ENCODE peak calls at places on chromosomes 7 and 10, in nine cellular contexts. One of them, this sample, is unnamed. For H3K4me1 and H3K27me3, the result is how much of the 10 kb centered on the place peaks cover.

GRCh38 chr7:16416289-16417282 is 4.8 kb downstream of the CRPPA start:
- DNase-seq in esophagus squamous epithelium: no peak
- DNase-seq in tibial nerve: no peak
- DNase-seq in breast epithelium: no peak
- DNase-seq in A673: no peak
- DNase-seq in PC-3: peak
- DNase-seq in left ventricle myocardium inferior: no peak
- DNase-seq in H9: no peak
- DNase-seq in right lobe of liver: no peak
- DNase-seq in this sample: peak

GRCh38 chr7:139889186-139889871 is 60.3 kb downstream of the TBXAS1 start:
- DNase-seq in esophagus squamous epithelium: no peak
- DNase-seq in tibial nerve: no peak
- DNase-seq in breast epithelium: no peak
- DNase-seq in A673: no peak
- DNase-seq in PC-3: peak
- DNase-seq in left ventricle myocardium inferior: no peak
- DNase-seq in H9: no peak
- DNase-seq in right lobe of liver: no peak
- DNase-seq in this sample: no peak

GRCh38 chr10:127918570-127918969 is 11.7 kb downstream of the PTPRE start:
- DNase-seq in esophagus squamous epithelium: no peak
- DNase-seq in tibial nerve: no peak
- DNase-seq in breast epithelium: no peak
- DNase-seq in A673: no peak
- DNase-seq in PC-3: no peak
- DNase-seq in left ventricle myocardium inferior: no peak
- DNase-seq in H9: no peak
- DNase-seq in right lobe of liver: no peak
- DNase-seq in this sample: no peak

GRCh38 chr10:17162828-17163227 is 33.2 kb upstream of the CUBN start:
- DNase-seq in esophagus squamous epithelium: no peak
- DNase-seq in tibial nerve: no peak
- DNase-seq in breast epithelium: no peak
- DNase-seq in A673: no peak
- DNase-seq in PC-3: no peak
- DNase-seq in left ventricle myocardium inferior: no peak
- DNase-seq in H9: no peak
- DNase-seq in right lobe of liver: no peak
- DNase-seq in this sample: no peak

GRCh38 chr10:61786728-61787127 is 114.8 kb upstream of the ARID5B start:
- DNase-seq in esophagus squamous epithelium: no peak
- DNase-seq in tibial nerve: no peak
- DNase-seq in breast epithelium: no peak
- DNase-seq in A673: no peak
- DNase-seq in PC-3: peak
- DNase-seq in left ventricle myocardium inferior: no peak
- DNase-seq in H9: no peak
- DNase-seq in right lobe of liver: no peak
- DNase-seq in this sample: peak

GRCh38 chr10:121927361-121927840 is 430 bp downstream of the ATE1 start:
- DNase-seq in esophagus squamous epithelium: no peak
- DNase-seq in tibial nerve: no peak
- DNase-seq in breast epithelium: no peak
- DNase-seq in A673: no peak
- DNase-seq in PC-3: peak
- DNase-seq in left ventricle myocardium inferior: peak
- DNase-seq in H9: peak
- DNase-seq in right lobe of liver: peak
- DNase-seq in this sample: peak

GRCh38 chr7:2715341-2716231 is 27.6 kb downstream of the AMZ1 start:
- DNase-seq in esophagus squamous epithelium: no peak
- DNase-seq in tibial nerve: no peak
- DNase-seq in breast epithelium: no peak
- DNase-seq in A673: no peak
- DNase-seq in PC-3: no peak
- DNase-seq in left ventricle myocardium inferior: no peak
- DNase-seq in H9: no peak
- DNase-seq in right lobe of liver: no peak
- DNase-seq in this sample: no peak

GRCh38 chr10:129870042-129870757 is 93.9 kb downstream of the EBF3 start:
- DNase-seq in esophagus squamous epithelium: no peak
- DNase-seq in tibial nerve: no peak
- DNase-seq in breast epithelium: no peak
- DNase-seq in A673: no peak
- DNase-seq in PC-3: no peak
- DNase-seq in left ventricle myocardium inferior: no peak
- DNase-seq in H9: no peak
- DNase-seq in right lobe of liver: no peak
- DNase-seq in this sample: no peak

GRCh38 chr10:8042864-8043568 is 11.5 kb upstream of the GATA3 start:
- DNase-seq in esophagus squamous epithelium: no peak
- DNase-seq in tibial nerve: no peak
- DNase-seq in breast epithelium: no peak
- DNase-seq in A673: no peak
- DNase-seq in PC-3: no peak
- DNase-seq in left ventricle myocardium inferior: no peak
- DNase-seq in H9: peak
- DNase-seq in right lobe of liver: no peak
- DNase-seq in this sample: no peak

GRCh38 chr10:8039323-8039922 is 15.1 kb upstream of the GATA3 start:
- DNase-seq in esophagus squamous epithelium: no peak
- DNase-seq in tibial nerve: no peak
- DNase-seq in breast epithelium: no peak
- DNase-seq in A673: peak
- DNase-seq in PC-3: no peak
- DNase-seq in left ventricle myocardium inferior: no peak
- DNase-seq in H9: no peak
- DNase-seq in right lobe of liver: no peak
- DNase-seq in this sample: no peak

GRCh38 chr10:8042032-8042863 is 12.2 kb upstream of the GATA3 start:
- DNase-seq in esophagus squamous epithelium: no peak
- DNase-seq in tibial nerve: no peak
- DNase-seq in breast epithelium: no peak
- DNase-seq in A673: no peak
- DNase-seq in PC-3: no peak
- DNase-seq in left ventricle myocardium inferior: no peak
- DNase-seq in H9: no peak
- DNase-seq in right lobe of liver: no peak
- DNase-seq in this sample: no peak

GRCh38 chr10:8041284-8042031 is 13.0 kb upstream of the GATA3 start:
- DNase-seq in esophagus squamous epithelium: no peak
- DNase-seq in tibial nerve: no peak
- DNase-seq in breast epithelium: no peak
- DNase-seq in A673: no peak
- DNase-seq in PC-3: no peak
- DNase-seq in left ventricle myocardium inferior: no peak
- DNase-seq in H9: no peak
- DNase-seq in right lobe of liver: no peak
- DNase-seq in this sample: no peak

GRCh38 chr10:8040651-8041050 is 13.8 kb upstream of the GATA3 start:
- DNase-seq in esophagus squamous epithelium: no peak
- DNase-seq in tibial nerve: no peak
- DNase-seq in breast epithelium: no peak
- DNase-seq in A673: no peak
- DNase-seq in PC-3: no peak
- DNase-seq in left ventricle myocardium inferior: no peak
- DNase-seq in H9: no peak
- DNase-seq in right lobe of liver: no peak
- DNase-seq in this sample: no peak
- H3K4me1 ChIP-seq in esophagus squamous epithelium: under half
- H3K4me1 ChIP-seq in tibial nerve: half or more
- H3K4me1 ChIP-seq in breast epithelium: under half
- H3K4me1 ChIP-seq in A673: under half
- H3K4me1 ChIP-seq in PC-3: under half
- H3K4me1 ChIP-seq in left ventricle myocardium inferior: half or more
- H3K4me1 ChIP-seq in H9: under half
- H3K4me1 ChIP-seq in right lobe of liver: under half
- H3K4me1 ChIP-seq in this sample: under half

GRCh38 chr7:138861051-138861450 is 63.1 kb upstream of the ATP6V0A4 start:
- DNase-seq in esophagus squamous epithelium: no peak
- DNase-seq in tibial nerve: no peak
- DNase-seq in breast epithelium: no peak
- DNase-seq in A673: no peak
- DNase-seq in PC-3: no peak
- DNase-seq in left ventricle myocardium inferior: no peak
- DNase-seq in H9: no peak
- DNase-seq in right lobe of liver: no peak
- DNase-seq in this sample: no peak

GRCh38 chr7:138864667-138865066 is 66.7 kb upstream of the ATP6V0A4 start:
- DNase-seq in esophagus squamous epithelium: no peak
- DNase-seq in tibial nerve: no peak
- DNase-seq in breast epithelium: no peak
- DNase-seq in A673: no peak
- DNase-seq in PC-3: peak
- DNase-seq in left ventricle myocardium inferior: no peak
- DNase-seq in H9: no peak
- DNase-seq in right lobe of liver: no peak
- DNase-seq in this sample: peak

GRCh38 chr7:138865843-138866242 is 67.8 kb upstream of the ATP6V0A4 start:
- DNase-seq in esophagus squamous epithelium: no peak
- DNase-seq in tibial nerve: no peak
- DNase-seq in breast epithelium: no peak
- DNase-seq in A673: no peak
- DNase-seq in PC-3: peak
- DNase-seq in left ventricle myocardium inferior: no peak
- DNase-seq in H9: no peak
- DNase-seq in right lobe of liver: no peak
- DNase-seq in this sample: no peak

GRCh38 chr7:138866353-138866752 is 68.4 kb upstream of the ATP6V0A4 start:
- DNase-seq in esophagus squamous epithelium: no peak
- DNase-seq in tibial nerve: no peak
- DNase-seq in breast epithelium: no peak
- DNase-seq in A673: no peak
- DNase-seq in PC-3: no peak
- DNase-seq in left ventricle myocardium inferior: no peak
- DNase-seq in H9: no peak
- DNase-seq in right lobe of liver: no peak
- DNase-seq in this sample: no peak

GRCh38 chr7:138863931-138864330 is 65.9 kb upstream of the ATP6V0A4 start:
- DNase-seq in esophagus squamous epithelium: no peak
- DNase-seq in tibial nerve: no peak
- DNase-seq in breast epithelium: no peak
- DNase-seq in A673: no peak
- DNase-seq in PC-3: no peak
- DNase-seq in left ventricle myocardium inferior: no peak
- DNase-seq in H9: no peak
- DNase-seq in right lobe of liver: no peak
- DNase-seq in this sample: no peak
- H3K27me3 ChIP-seq in esophagus squamous epithelium: under half
- H3K27me3 ChIP-seq in tibial nerve: under half
- H3K27me3 ChIP-seq in breast epithelium: under half
- H3K27me3 ChIP-seq in A673: under half
- H3K27me3 ChIP-seq in PC-3: under half
- H3K27me3 ChIP-seq in left ventricle myocardium inferior: under half
- H3K27me3 ChIP-seq in H9: under half
- H3K27me3 ChIP-seq in right lobe of liver: under half
- H3K27me3 ChIP-seq in this sample: under half

DNA sequence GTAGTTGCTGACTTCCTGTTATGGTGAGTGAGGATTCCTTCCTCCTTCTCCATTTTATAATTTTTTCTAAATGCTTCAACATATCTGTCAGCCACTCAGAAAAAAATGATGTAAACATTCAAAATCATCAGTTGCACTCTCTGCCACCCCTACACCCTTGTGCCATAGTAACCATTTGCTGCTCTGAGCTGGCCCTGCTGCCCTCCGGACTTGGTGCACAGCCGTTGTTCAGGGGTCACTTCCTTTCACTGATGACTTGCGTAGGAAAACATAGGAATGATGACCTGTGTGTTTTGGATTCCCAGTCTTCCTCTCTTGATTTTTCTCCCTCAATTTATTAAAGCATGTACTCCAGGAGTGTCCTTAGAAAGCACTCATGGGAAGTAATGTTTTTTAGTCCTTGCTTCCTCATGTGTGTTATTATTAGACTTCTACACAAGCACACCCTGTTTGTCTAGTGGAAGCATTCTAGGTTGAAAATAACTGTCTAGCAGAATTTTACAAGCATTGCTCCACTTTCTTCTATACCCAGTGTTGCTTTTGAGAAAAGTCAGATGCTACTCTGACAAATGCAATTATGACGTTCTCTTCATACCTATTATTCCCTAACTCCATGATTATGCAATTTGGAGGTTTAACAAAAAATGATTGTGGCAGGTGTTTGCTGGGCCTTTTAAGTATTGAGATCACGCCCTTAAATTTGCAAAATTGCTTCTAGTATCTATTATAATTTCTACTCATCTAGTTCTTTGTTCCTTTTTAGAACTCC is 62.6 kb upstream of the MTPN start:
- DNase-seq in esophagus squamous epithelium: no peak
- DNase-seq in tibial nerve: no peak
- DNase-seq in breast epithelium: no peak
- DNase-seq in A673: no peak
- DNase-seq in PC-3: no peak
- DNase-seq in left ventricle myocardium inferior: no peak
- DNase-seq in H9: no peak
- DNase-seq in right lobe of liver: no peak
- DNase-seq in this sample: no peak
- H3K4me1 ChIP-seq in esophagus squamous epithelium: under half
- H3K4me1 ChIP-seq in tibial nerve: under half
- H3K4me1 ChIP-seq in breast epithelium: under half
- H3K4me1 ChIP-seq in A673: under half
- H3K4me1 ChIP-seq in PC-3: under half
- H3K4me1 ChIP-seq in left ventricle myocardium inferior: under half
- H3K4me1 ChIP-seq in H9: under half
- H3K4me1 ChIP-seq in right lobe of liver: under half
- H3K4me1 ChIP-seq in this sample: under half

GRCh38 chr7:99844354-99844753 is 16.5 kb downstream of the CYP3A43 start:
- DNase-seq in esophagus squamous epithelium: no peak
- DNase-seq in tibial nerve: no peak
- DNase-seq in breast epithelium: no peak
- DNase-seq in A673: no peak
- DNase-seq in PC-3: no peak
- DNase-seq in left ventricle myocardium inferior: no peak
- DNase-seq in H9: no peak
- DNase-seq in right lobe of liver: no peak
- DNase-seq in this sample: no peak

GRCh38 chr7:99842926-99843325 is 15.1 kb downstream of the CYP3A43 start:
- DNase-seq in esophagus squamous epithelium: no peak
- DNase-seq in tibial nerve: no peak
- DNase-seq in breast epithelium: no peak
- DNase-seq in A673: no peak
- DNase-seq in PC-3: no peak
- DNase-seq in left ventricle myocardium inferior: no peak
- DNase-seq in H9: no peak
- DNase-seq in right lobe of liver: no peak
- DNase-seq in this sample: no peak

GRCh38 chr7:99843808-99844207 is 16.0 kb downstream of the CYP3A43 start:
- DNase-seq in esophagus squamous epithelium: no peak
- DNase-seq in tibial nerve: no peak
- DNase-seq in breast epithelium: no peak
- DNase-seq in A673: peak
- DNase-seq in PC-3: no peak
- DNase-seq in left ventricle myocardium inferior: no peak
- DNase-seq in H9: no peak
- DNase-seq in right lobe of liver: no peak
- DNase-seq in this sample: no peak

DNA sequence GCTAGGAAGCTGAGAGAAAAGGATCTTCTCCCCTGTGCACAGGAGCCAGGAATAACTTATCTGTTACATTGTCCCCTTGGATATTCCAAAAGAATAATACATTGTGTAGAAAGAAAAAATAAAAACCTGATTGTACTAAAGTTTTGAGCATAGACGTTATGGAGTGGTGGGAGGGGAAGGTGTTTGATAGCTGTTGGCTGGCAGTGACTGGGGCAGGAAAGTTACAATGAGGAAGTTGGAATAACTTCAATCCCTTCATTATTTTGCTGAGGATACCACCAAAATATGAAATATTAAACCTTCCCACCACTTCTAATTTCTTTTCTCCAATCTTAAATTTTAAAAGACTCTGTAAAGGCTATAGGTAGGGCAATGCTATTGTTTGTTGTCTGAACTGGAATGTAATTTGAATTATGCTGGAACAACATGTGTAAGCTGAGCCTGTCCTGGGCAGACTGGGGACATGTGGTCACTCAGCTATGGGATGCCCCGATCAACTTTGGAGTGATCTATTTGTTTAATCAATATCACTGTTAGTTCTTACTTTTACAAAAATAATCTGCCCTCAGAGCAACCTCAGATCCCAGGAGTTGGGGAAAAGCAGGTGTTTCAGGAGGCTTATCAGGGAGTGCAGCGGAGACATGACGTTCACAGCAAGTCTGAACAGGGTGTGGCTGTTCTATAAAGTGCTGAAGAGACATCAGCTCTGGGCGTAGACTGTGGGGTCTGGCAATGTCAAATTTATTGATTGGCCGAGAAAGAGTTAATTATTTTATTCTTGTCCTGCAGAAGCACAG is 20.8 kb downstream of the CYP3A43 start:
- DNase-seq in esophagus squamous epithelium: no peak
- DNase-seq in tibial nerve: no peak
- DNase-seq in breast epithelium: no peak
- DNase-seq in A673: no peak
- DNase-seq in PC-3: no peak
- DNase-seq in left ventricle myocardium inferior: no peak
- DNase-seq in H9: no peak
- DNase-seq in right lobe of liver: no peak
- DNase-seq in this sample: no peak
- H3K27me3 ChIP-seq in esophagus squamous epithelium: under half
- H3K27me3 ChIP-seq in tibial nerve: under half
- H3K27me3 ChIP-seq in breast epithelium: under half
- H3K27me3 ChIP-seq in A673: under half
- H3K27me3 ChIP-seq in PC-3: under half
- H3K27me3 ChIP-seq in left ventricle myocardium inferior: under half
- H3K27me3 ChIP-seq in H9: under half
- H3K27me3 ChIP-seq in right lobe of liver: under half
- H3K27me3 ChIP-seq in this sample: under half

This sample was measured in adipocyte.